ENCODE peak calls at places on chromosomes 16 and 17, in five cellular contexts. O is NCI-H510A treated with DMSO at 0.1 percent for 48 hours; Y is brain microvascular endothelial cell; G is type B pancreatic cell; Q is activated naive CD4-positive, alpha-beta T cell. N is an unnamed sample.

GRCh38 chr16:727291-727977 is 528 bp downstream of the HAGHL start:
- DNase-seq in Y (no peak), G (no peak), O (no peak), Q (no peak), N (no peak)

GRCh38 chr16:1310832-1311200 is 1.4 kb downstream of the UBE2I start:
- DNase-seq in G (no peak), Q (no peak), O (no peak), Y (no peak), N (no peak)

GRCh38 chr17:44959821-44960523 is 8.1 kb downstream of the C1QL1 start:
- DNase-seq in Y (no peak), G (no peak), O (no peak), Q (no peak), N (no peak)

GRCh38 chr17:67629963-67630320 is 87.8 kb upstream of the NOL11 start:
- DNase-seq in G (no peak), Q (no peak), Y (peak; percentile 43), O (peak; percentile 70), N (no peak)

GRCh38 chr16:72013389-72013788 is 4.8 kb downstream of the DHODH start:
- DNase-seq in O (no peak), G (no peak), Y (no peak), Q (no peak), N (no peak)

GRCh38 chr16:84730406-84731106 is 30.8 kb downstream of the USP10 start:
- DNase-seq in Q (no peak), O (peak; percentile 77), G (no peak), Y (peak; percentile 93), N (peak; percentile 83)

GRCh38 chr17:47692895-47693666 is 880 bp upstream of the TBKBP1 start:
- DNase-seq in G (no peak), Y (no peak), O (peak; percentile 54), Q (no peak), N (no peak)

GRCh38 chr17:78374631-78375274 is 3.7 kb upstream of the PGS1 start:
- DNase-seq in G (no peak), O (no peak), Y (peak; percentile 68), Q (no peak), N (no peak)

GRCh38 chr16:4498546-4499195 is 22.5 kb downstream of the HMOX2 start:
- DNase-seq in Y (no peak), Q (no peak), G (no peak), O (no peak), N (no peak)

GRCh38 chr16:83110221-83110768 is 483.5 kb downstream of the CDH13 start:
- DNase-seq in Y (no peak), O (no peak), Q (no peak), G (no peak), N (no peak)

GRCh38 chr17:40035162-40035559 is 19.0 kb downstream of the MED24 start:
- DNase-seq in Q (no peak), G (no peak), O (peak; percentile 9), Y (peak; percentile 47), N (no peak)

GRCh38 chr16:11094075-11094593 is 149.8 kb downstream of the CLEC16A start:
- DNase-seq in Y (no peak), Q (no peak), G (no peak), O (peak; percentile 11), N (no peak)

GRCh38 chr16:88503771-88504488 is 50.9 kb downstream of the ZFPM1 start:
- DNase-seq in O (no peak), G (no peak), Y (no peak), Q (no peak), N (no peak)

GRCh38 chr16:4649744-4650442 is 25.3 kb downstream of the MGRN1 start:
- DNase-seq in Q (no peak), G (no peak), Y (no peak), O (no peak), N (peak; percentile 29)

GRCh38 chr16:1884155-1884760 is 12.3 kb upstream of the MEIOB start:
- DNase-seq in Y (peak; percentile 14), O (peak; percentile 18), Q (no peak), G (no peak), N (peak; percentile 71)

GRCh38 chr16:84278968-84279367 is 15.7 kb upstream of the WFDC1 start:
- DNase-seq in O (peak; percentile 58), Q (no peak), G (no peak), Y (no peak), N (no peak)

GRCh38 chr17:56592487-56593072 is 919 bp upstream of the NOG start:
- DNase-seq in Q (peak; percentile 57), O (peak; percentile 74), Y (no peak), G (peak; percentile 84), N (peak; percentile 20)

GRCh38 chr16:27154573-27155521 is 48.5 kb upstream of the KDM8 start:
- DNase-seq in Y (peak; percentile 24), O (peak; percentile 52), G (peak; percentile 71), Q (peak; percentile 68), N (peak; percentile 93)

GRCh38 chr16:77197747-77198146 is 1.5 kb upstream of the SYCE1L start:
- DNase-seq in Q (no peak), Y (no peak), G (no peak), O (no peak), N (no peak)

GRCh38 chr17:36827056-36827455 is 110.2 kb upstream of the LHX1 start:
- DNase-seq in G (no peak), Q (no peak), Y (no peak), O (no peak), N (no peak)

GRCh38 chr17:83183951-83184506 is 104.6 kb downstream of the METRNL start:
- DNase-seq in O (no peak), Y (no peak), Q (no peak), G (peak; percentile 55), N (no peak)

N was measured in small intestine.